ENCODE peak calls at places on chromosome 15, in seven cellular contexts. One of them, this sample, is unnamed.

GRCh38 chr15:100107606-100108225 is 234.1 kb downstream of the ADAMTS17 start:
- DNase-seq in GM12864: no peak
- DNase-seq in HFF-Myc: no peak
- DNase-seq in cardiac muscle cell: no peak
- DNase-seq in CD8-positive, alpha-beta memory T cell: no peak
- DNase-seq in A549: no peak
- DNase-seq in MM.1S: no peak
- DNase-seq in this sample: no peak

GRCh38 chr15:66703540-66703941 is 1.5 kb downstream of the SMAD6 start:
- DNase-seq in MM.1S: peak
- DNase-seq in CD8-positive, alpha-beta memory T cell: no peak
- DNase-seq in A549: no peak
- DNase-seq in GM12864: no peak
- DNase-seq in cardiac muscle cell: peak
- DNase-seq in HFF-Myc: no peak
- DNase-seq in this sample: no peak

GRCh38 chr15:35657679-35658201 is 111.8 kb upstream of the DPH6 start:
- DNase-seq in CD8-positive, alpha-beta memory T cell: no peak
- DNase-seq in MM.1S: no peak
- DNase-seq in GM12864: no peak
- DNase-seq in cardiac muscle cell: peak
- DNase-seq in A549: no peak
- DNase-seq in HFF-Myc: no peak
- DNase-seq in this sample: no peak

GRCh38 chr15:42151736-42152135 is 4.7 kb downstream of the PLA2G4F start:
- DNase-seq in cardiac muscle cell: peak
- DNase-seq in CD8-positive, alpha-beta memory T cell: no peak
- DNase-seq in HFF-Myc: no peak
- DNase-seq in MM.1S: no peak
- DNase-seq in A549: no peak
- DNase-seq in GM12864: no peak
- DNase-seq in this sample: no peak

GRCh38 chr15:65363306-65363705 is 14.5 kb downstream of the IGDCC3 start:
- DNase-seq in MM.1S: no peak
- DNase-seq in A549: no peak
- DNase-seq in HFF-Myc: no peak
- DNase-seq in CD8-positive, alpha-beta memory T cell: no peak
- DNase-seq in cardiac muscle cell: no peak
- DNase-seq in GM12864: no peak
- DNase-seq in this sample: no peak

GRCh38 chr15:80494311-80494710 is 90.1 kb downstream of the ARNT2 start:
- DNase-seq in CD8-positive, alpha-beta memory T cell: no peak
- DNase-seq in A549: peak
- DNase-seq in GM12864: no peak
- DNase-seq in HFF-Myc: no peak
- DNase-seq in cardiac muscle cell: peak
- DNase-seq in MM.1S: no peak
- DNase-seq in this sample: no peak

GRCh38 chr15:71801935-71802655 is 8.3 kb upstream of the NR2E3 start:
- DNase-seq in HFF-Myc: no peak
- DNase-seq in CD8-positive, alpha-beta memory T cell: no peak
- DNase-seq in cardiac muscle cell: no peak
- DNase-seq in A549: no peak
- DNase-seq in MM.1S: no peak
- DNase-seq in GM12864: no peak
- DNase-seq in this sample: no peak

GRCh38 chr15:68485721-68486360 is 53.9 kb upstream of the ITGA11 start:
- DNase-seq in cardiac muscle cell: no peak
- DNase-seq in GM12864: no peak
- DNase-seq in CD8-positive, alpha-beta memory T cell: no peak
- DNase-seq in A549: no peak
- DNase-seq in HFF-Myc: no peak
- DNase-seq in MM.1S: no peak
- DNase-seq in this sample: no peak

GRCh38 chr15:101444015-101444414 is 45.5 kb downstream of the PCSK6 start:
- DNase-seq in cardiac muscle cell: no peak
- DNase-seq in HFF-Myc: no peak
- DNase-seq in GM12864: no peak
- DNase-seq in MM.1S: no peak
- DNase-seq in CD8-positive, alpha-beta memory T cell: no peak
- DNase-seq in A549: no peak
- DNase-seq in this sample: no peak

GRCh38 chr15:69699096-69699495 is 246.5 kb downstream of the RPLP1 start:
- DNase-seq in MM.1S: no peak
- DNase-seq in GM12864: no peak
- DNase-seq in cardiac muscle cell: no peak
- DNase-seq in A549: no peak
- DNase-seq in CD8-positive, alpha-beta memory T cell: no peak
- DNase-seq in HFF-Myc: no peak
- DNase-seq in this sample: no peak

GRCh38 chr15:74964794-74965193 is 8.2 kb upstream of the RPP25 start:
- DNase-seq in A549: no peak
- DNase-seq in MM.1S: peak
- DNase-seq in CD8-positive, alpha-beta memory T cell: no peak
- DNase-seq in GM12864: no peak
- DNase-seq in HFF-Myc: no peak
- DNase-seq in cardiac muscle cell: peak
- DNase-seq in this sample: no peak

GRCh38 chr15:80480909-80481308 is 76.7 kb downstream of the ARNT2 start:
- DNase-seq in cardiac muscle cell: peak
- DNase-seq in MM.1S: no peak
- DNase-seq in A549: no peak
- DNase-seq in GM12864: no peak
- DNase-seq in CD8-positive, alpha-beta memory T cell: no peak
- DNase-seq in HFF-Myc: no peak
- DNase-seq in this sample: peak

GRCh38 chr15:41125950-41126642 is 10.0 kb upstream of the INO80 start:
- DNase-seq in A549: no peak
- DNase-seq in HFF-Myc: no peak
- DNase-seq in MM.1S: no peak
- DNase-seq in cardiac muscle cell: no peak
- DNase-seq in GM12864: no peak
- DNase-seq in CD8-positive, alpha-beta memory T cell: no peak
- DNase-seq in this sample: no peak

GRCh38 chr15:100628746-100629145 is 26.4 kb downstream of the ASB7 start:
- DNase-seq in GM12864: no peak
- DNase-seq in CD8-positive, alpha-beta memory T cell: no peak
- DNase-seq in cardiac muscle cell: peak
- DNase-seq in A549: no peak
- DNase-seq in HFF-Myc: peak
- DNase-seq in MM.1S: no peak
- DNase-seq in this sample: no peak

GRCh38 chr15:40276927-40277326 is 5.9 kb downstream of the ANKRD63 start:
- DNase-seq in CD8-positive, alpha-beta memory T cell: no peak
- DNase-seq in cardiac muscle cell: no peak
- DNase-seq in GM12864: no peak
- DNase-seq in HFF-Myc: no peak
- DNase-seq in MM.1S: no peak
- DNase-seq in A549: no peak
- DNase-seq in this sample: no peak

GRCh38 chr15:68445351-68445750 is 13.4 kb upstream of the ITGA11 start:
- DNase-seq in GM12864: no peak
- DNase-seq in CD8-positive, alpha-beta memory T cell: no peak
- DNase-seq in MM.1S: no peak
- DNase-seq in A549: no peak
- DNase-seq in HFF-Myc: no peak
- DNase-seq in cardiac muscle cell: no peak
- DNase-seq in this sample: no peak

GRCh38 chr15:68503213-68503612 is 71.2 kb upstream of the ITGA11 start:
- DNase-seq in A549: no peak
- DNase-seq in CD8-positive, alpha-beta memory T cell: no peak
- DNase-seq in GM12864: no peak
- DNase-seq in HFF-Myc: no peak
- DNase-seq in cardiac muscle cell: no peak
- DNase-seq in MM.1S: no peak
- DNase-seq in this sample: no peak

GRCh38 chr15:68492855-68493254 is 60.9 kb upstream of the ITGA11 start:
- DNase-seq in HFF-Myc: no peak
- DNase-seq in CD8-positive, alpha-beta memory T cell: no peak
- DNase-seq in GM12864: no peak
- DNase-seq in A549: no peak
- DNase-seq in cardiac muscle cell: peak
- DNase-seq in MM.1S: no peak
- DNase-seq in this sample: no peak

GRCh38 chr15:74134387-74135027 is 4.1 kb downstream of the ISLR2 start:
- DNase-seq in CD8-positive, alpha-beta memory T cell: no peak
- DNase-seq in HFF-Myc: no peak
- DNase-seq in GM12864: no peak
- DNase-seq in A549: no peak
- DNase-seq in cardiac muscle cell: no peak
- DNase-seq in MM.1S: no peak
- DNase-seq in this sample: no peak

GRCh38 chr15:43208052-43209002 is 12.5 kb downstream of the EPB42 start:
- DNase-seq in HFF-Myc: no peak
- DNase-seq in MM.1S: no peak
- DNase-seq in A549: no peak
- DNase-seq in cardiac muscle cell: no peak
- DNase-seq in CD8-positive, alpha-beta memory T cell: no peak
- DNase-seq in GM12864: no peak
- DNase-seq in this sample: no peak

GRCh38 chr15:100766225-100767001 is 113.2 kb upstream of the ALDH1A3 start:
- DNase-seq in cardiac muscle cell: peak
- DNase-seq in HFF-Myc: peak
- DNase-seq in CD8-positive, alpha-beta memory T cell: no peak
- DNase-seq in A549: no peak
- DNase-seq in MM.1S: no peak
- DNase-seq in GM12864: no peak
- DNase-seq in this sample: no peak

GRCh38 chr15:68717952-68718351 is 102.7 kb downstream of the ANP32A start:
- DNase-seq in CD8-positive, alpha-beta memory T cell: no peak
- DNase-seq in GM12864: no peak
- DNase-seq in HFF-Myc: no peak
- DNase-seq in A549: no peak
- DNase-seq in MM.1S: no peak
- DNase-seq in cardiac muscle cell: no peak
- DNase-seq in this sample: no peak

GRCh38 chr15:88256261-88257230 is at the start of gene NTRK3:
- DNase-seq in cardiac muscle cell: peak
- DNase-seq in GM12864: no peak
- DNase-seq in HFF-Myc: no peak
- DNase-seq in A549: no peak
- DNase-seq in MM.1S: peak
- DNase-seq in CD8-positive, alpha-beta memory T cell: no peak
- DNase-seq in this sample: no peak

GRCh38 chr15:60326824-60327654 is 70.7 kb downstream of the ANXA2 start:
- DNase-seq in GM12864: no peak
- DNase-seq in cardiac muscle cell: peak
- DNase-seq in HFF-Myc: peak
- DNase-seq in MM.1S: peak
- DNase-seq in A549: no peak
- DNase-seq in CD8-positive, alpha-beta memory T cell: no peak
- DNase-seq in this sample: peak

GRCh38 chr15:69794643-69795461 is 302.9 kb downstream of the TLE3 start:
- DNase-seq in HFF-Myc: no peak
- DNase-seq in A549: no peak
- DNase-seq in CD8-positive, alpha-beta memory T cell: no peak
- DNase-seq in GM12864: no peak
- DNase-seq in cardiac muscle cell: peak
- DNase-seq in MM.1S: no peak
- DNase-seq in this sample: no peak

GRCh38 chr15:31216210-31216911 is 110.3 kb upstream of the KLF13 start:
- DNase-seq in GM12864: no peak
- DNase-seq in A549: peak
- DNase-seq in MM.1S: peak
- DNase-seq in HFF-Myc: no peak
- DNase-seq in cardiac muscle cell: peak
- DNase-seq in CD8-positive, alpha-beta memory T cell: peak
- DNase-seq in this sample: no peak

GRCh38 chr15:31215490-31216209 is 111.0 kb upstream of the KLF13 start:
- DNase-seq in MM.1S: peak
- DNase-seq in HFF-Myc: no peak
- DNase-seq in CD8-positive, alpha-beta memory T cell: peak
- DNase-seq in GM12864: no peak
- DNase-seq in A549: peak
- DNase-seq in cardiac muscle cell: peak
- DNase-seq in this sample: no peak

GRCh38 chr15:31212956-31213694 is 111.6 kb upstream of the TRPM1 start:
- DNase-seq in A549: no peak
- DNase-seq in cardiac muscle cell: no peak
- DNase-seq in CD8-positive, alpha-beta memory T cell: no peak
- DNase-seq in GM12864: no peak
- DNase-seq in MM.1S: no peak
- DNase-seq in HFF-Myc: no peak
- DNase-seq in this sample: no peak

GRCh38 chr15:31214158-31214863 is 112.3 kb upstream of the KLF13 start:
- DNase-seq in GM12864: no peak
- DNase-seq in A549: no peak
- DNase-seq in cardiac muscle cell: no peak
- DNase-seq in CD8-positive, alpha-beta memory T cell: no peak
- DNase-seq in MM.1S: no peak
- DNase-seq in HFF-Myc: no peak
- DNase-seq in this sample: no peak

GRCh38 chr15:31214864-31215489 is 111.7 kb upstream of the KLF13 start:
- DNase-seq in A549: no peak
- DNase-seq in CD8-positive, alpha-beta memory T cell: no peak
- DNase-seq in cardiac muscle cell: peak
- DNase-seq in HFF-Myc: no peak
- DNase-seq in GM12864: no peak
- DNase-seq in MM.1S: no peak
- DNase-seq in this sample: no peak
- H3K4me3 ChIP-seq in A549: peak
- H3K4me3 ChIP-seq in CD8-positive, alpha-beta memory T cell: peak
- H3K4me3 ChIP-seq in cardiac muscle cell: no peak
- H3K4me3 ChIP-seq in HFF-Myc: peak
- H3K4me3 ChIP-seq in GM12864: peak
- H3K4me3 ChIP-seq in MM.1S: peak
- H3K4me3 ChIP-seq in this sample: no peak

GRCh38 chr15:23687143-23687470 is at the start of gene NDN:
- DNase-seq in A549: no peak
- DNase-seq in HFF-Myc: no peak
- DNase-seq in GM12864: no peak
- DNase-seq in cardiac muscle cell: peak
- DNase-seq in MM.1S: no peak
- DNase-seq in CD8-positive, alpha-beta memory T cell: no peak
- DNase-seq in this sample: no peak
- H3K4me3 ChIP-seq in A549: no peak
- H3K4me3 ChIP-seq in HFF-Myc: peak
- H3K4me3 ChIP-seq in GM12864: no peak
- H3K4me3 ChIP-seq in cardiac muscle cell: peak
- H3K4me3 ChIP-seq in MM.1S: no peak
- H3K4me3 ChIP-seq in CD8-positive, alpha-beta memory T cell: no peak
- H3K4me3 ChIP-seq in this sample: peak

DNA sequence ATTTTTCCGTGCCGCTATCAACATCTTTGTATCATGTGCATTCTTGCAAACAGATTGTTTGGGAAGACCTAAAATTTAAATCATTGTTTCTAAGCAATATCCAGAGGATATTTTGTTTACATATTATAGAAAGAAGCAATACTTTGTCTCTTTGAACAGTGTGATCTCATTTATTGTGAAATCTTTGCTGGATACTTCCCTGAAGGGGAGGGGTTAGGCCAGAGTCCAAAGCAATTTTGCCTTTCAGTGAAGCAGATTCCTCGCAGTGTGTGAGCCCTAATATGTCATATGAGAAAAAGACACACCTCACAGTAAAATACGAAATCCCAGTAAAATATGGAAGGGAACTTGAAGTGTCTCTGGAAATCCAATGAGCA is 158.7 kb upstream of the SLCO3A1 start:
- DNase-seq in cardiac muscle cell: peak
- DNase-seq in MM.1S: no peak
- DNase-seq in CD8-positive, alpha-beta memory T cell: no peak
- DNase-seq in A549: no peak
- DNase-seq in HFF-Myc: no peak
- DNase-seq in GM12864: no peak
- DNase-seq in this sample: peak
- H3K4me3 ChIP-seq in cardiac muscle cell: no peak
- H3K4me3 ChIP-seq in MM.1S: no peak
- H3K4me3 ChIP-seq in CD8-positive, alpha-beta memory T cell: no peak
- H3K4me3 ChIP-seq in A549: no peak
- H3K4me3 ChIP-seq in HFF-Myc: no peak
- H3K4me3 ChIP-seq in GM12864: no peak
- H3K4me3 ChIP-seq in this sample: peak

GRCh38 chr15:58865420-58865880 is 68.0 kb downstream of the SLTM start:
- DNase-seq in GM12864: no peak
- DNase-seq in cardiac muscle cell: peak
- DNase-seq in HFF-Myc: no peak
- DNase-seq in MM.1S: no peak
- DNase-seq in CD8-positive, alpha-beta memory T cell: no peak
- DNase-seq in A549: no peak
- DNase-seq in this sample: no peak
- H3K4me3 ChIP-seq in GM12864: no peak
- H3K4me3 ChIP-seq in cardiac muscle cell: no peak
- H3K4me3 ChIP-seq in HFF-Myc: no peak
- H3K4me3 ChIP-seq in MM.1S: no peak
- H3K4me3 ChIP-seq in CD8-positive, alpha-beta memory T cell: no peak
- H3K4me3 ChIP-seq in A549: no peak
- H3K4me3 ChIP-seq in this sample: peak

This sample was measured in AG04450.